ENCODE peak calls at places on chromosomes 2 and 18, in six cellular contexts. I is right lobe of liver, P is HAP-1, S is endodermal cell, A is K562, D is uterus. U is an unnamed sample.

GRCh38 chr2:140178224-140178623 is 1398.0 kb upstream of the NXPH2 start:
- DNase-seq in I (no peak), A (no peak), S (no peak), P (no peak), D (no peak), U (no peak)

GRCh38 chr2:26607698-26608097 is 33.5 kb downstream of the CIB4 start:
- DNase-seq in S (no peak), I (no peak), P (no peak), D (no peak), A (no peak), U (no peak)

GRCh38 chr18:75635096-75635495 is 207.6 kb upstream of the SMIM21 start:
- DNase-seq in S (no peak), A (no peak), D (no peak), I (no peak), P (no peak), U (no peak)

GRCh38 chr2:158726906-158727592 is 68.1 kb upstream of the DAPL1 start:
- DNase-seq in I (no peak), A (no peak), S (peak), P (no peak), D (no peak), U (peak)

GRCh38 chr2:168632733-168633132 is 169.7 kb upstream of the NOSTRIN start:
- DNase-seq in S (no peak), I (no peak), P (no peak), D (peak), A (peak), U (no peak)

GRCh38 chr2:102806250-102806837 is 44.5 kb downstream of the TMEM182 start:
- DNase-seq in D (peak), P (peak), I (peak), S (peak), A (peak), U (peak)

GRCh38 chr2:80365762-80366161 is 61.2 kb upstream of the LRRTM1 start:
- DNase-seq in P (no peak), D (no peak), S (no peak), A (no peak), I (no peak), U (no peak)

GRCh38 chr2:158973111-158973510 is 4.7 kb downstream of the TANC1 start:
- DNase-seq in A (no peak), P (no peak), I (no peak), D (no peak), S (no peak), U (no peak)

GRCh38 chr2:221999702-222000101 is 299.1 kb downstream of the PAX3 start:
- DNase-seq in P (no peak), I (no peak), D (no peak), S (no peak), A (no peak), U (no peak)

GRCh38 chr2:188813846-188814245 is 160.3 kb upstream of the COL3A1 start:
- DNase-seq in I (no peak), S (no peak), D (no peak), P (no peak), A (no peak), U (no peak)

GRCh38 chr2:214069254-214069653 is 341.6 kb upstream of the VWC2L start:
- DNase-seq in D (no peak), P (no peak), I (no peak), A (peak), S (no peak), U (peak)

GRCh38 chr2:226526731-226527130 is 272.9 kb downstream of the IRS1 start:
- DNase-seq in S (no peak), P (no peak), A (no peak), I (no peak), D (no peak), U (no peak)

GRCh38 chr2:121471571-121472464 is 58.9 kb upstream of the RNU4ATAC start:
- DNase-seq in I (no peak), D (no peak), P (peak), S (no peak), A (no peak), U (no peak)

GRCh38 chr18:35063875-35064274 is 22.7 kb downstream of the MAPRE2 start:
- DNase-seq in P (no peak), D (no peak), A (no peak), S (no peak), I (no peak), U (no peak)

GRCh38 chr2:696999-697627 is 19.9 kb upstream of the TMEM18 start:
- DNase-seq in S (peak), I (no peak), P (no peak), A (no peak), D (no peak), U (peak)

GRCh38 chr2:25389161-25389560 is 47.4 kb upstream of the DNMT3A start:
- DNase-seq in D (no peak), A (no peak), I (no peak), S (no peak), P (no peak), U (no peak)

GRCh38 chr18:74249181-74249968 is 42.4 kb downstream of the CYB5A start:
- DNase-seq in A (peak), D (no peak), I (peak), P (no peak), S (no peak), U (no peak)

GRCh38 chr2:235234711-235235110 is 259.1 kb upstream of the AGAP1 start:
- DNase-seq in S (no peak), I (no peak), A (no peak), P (no peak), D (no peak), U (no peak)

GRCh38 chr2:229434131-229434530 is 163.0 kb upstream of the PID1 start:
- DNase-seq in I (no peak), P (no peak), A (no peak), D (no peak), S (no peak), U (no peak)

GRCh38 chr2:213175673-213176247 is 24.3 kb upstream of the IKZF2 start:
- DNase-seq in D (no peak), S (no peak), P (peak), A (no peak), I (no peak), U (no peak)

GRCh38 chr18:47420130-47420529 is 168.7 kb upstream of the SKOR2 start:
- DNase-seq in P (no peak), S (no peak), D (no peak), A (no peak), I (no peak), U (no peak)

GRCh38 chr2:191298306-191298705 is 53.1 kb downstream of the MYO1B start:
- DNase-seq in A (no peak), D (no peak), S (no peak), I (no peak), P (no peak), U (no peak)

GRCh38 chr2:10036095-10036879 is 7.1 kb upstream of the KLF11 start:
- DNase-seq in D (peak), A (no peak), I (peak), P (no peak), S (peak), U (no peak)

GRCh38 chr2:46412010-46412409 is 67.4 kb upstream of the TMEM247 start:
- DNase-seq in D (no peak), S (no peak), A (no peak), I (no peak), P (no peak), U (no peak)

GRCh38 chr2:219856602-219857001 is 229.2 kb downstream of the SLC4A3 start:
- DNase-seq in I (no peak), S (no peak), A (no peak), P (no peak), D (no peak), U (no peak)

GRCh38 chr2:230690439-230690838 is 22.2 kb upstream of the CAB39 start:
- DNase-seq in D (peak), A (no peak), S (no peak), P (no peak), I (no peak), U (no peak)

GRCh38 chr2:47534179-47534919 is 131.4 kb downstream of the MSH2 start:
- DNase-seq in S (peak), P (no peak), D (peak), A (peak), I (no peak), U (no peak)

GRCh38 chr2:224909885-224910517 is 132.3 kb downstream of the DOCK10 start:
- DNase-seq in D (peak), P (no peak), A (no peak), S (no peak), I (peak), U (no peak)

GRCh38 chr2:72138011-72138881 is 9.4 kb downstream of the CYP26B1 start:
- DNase-seq in S (peak), D (peak), P (no peak), I (peak), A (no peak), U (peak)

GRCh38 chr2:40746150-40746549 is 294.3 kb upstream of the SLC8A1 start:
- DNase-seq in D (no peak), P (no peak), I (no peak), S (no peak), A (no peak), U (peak)

GRCh38 chr2:99468155-99468554 is 21.7 kb downstream of the REV1 start:
- DNase-seq in D (no peak), P (no peak), A (no peak), S (no peak), I (no peak), U (no peak)

GRCh38 chr18:50356036-50356945 is 18.6 kb upstream of the SKA1 start:
- DNase-seq in D (no peak), A (peak), I (no peak), P (no peak), S (peak), U (no peak)

GRCh38 chr2:49903471-49903870 is 749.2 kb upstream of the FSHR start:
- DNase-seq in I (no peak), A (no peak), D (no peak), P (no peak), S (no peak), U (no peak)

GRCh38 chr2:74985983-74986382 is 27.5 kb downstream of the POLE4 start:
- DNase-seq in D (no peak), A (no peak), I (no peak), S (no peak), P (no peak), U (no peak)

GRCh38 chr2:27281855-27282559 is at the start of gene TRIM54:
- DNase-seq in P (peak), D (no peak), S (peak), A (no peak), I (no peak), U (no peak)

GRCh38 chr2:46493241-46493970 is 14.0 kb downstream of the TMEM247 start:
- DNase-seq in S (no peak), I (no peak), D (no peak), P (no peak), A (no peak), U (no peak)

GRCh38 chr2:231557571-231558217 is 27.4 kb upstream of the NMUR1 start:
- DNase-seq in A (peak), I (peak), D (peak), S (peak), P (peak), U (peak)

GRCh38 chr2:66440011-66440542 is 5.2 kb downstream of the MEIS1 start:
- DNase-seq in A (no peak), P (peak), D (no peak), S (peak), I (no peak), U (no peak)

GRCh38 chr18:37721544-37722302 is 156.1 kb upstream of the CELF4 start:
- DNase-seq in I (no peak), S (no peak), D (no peak), A (no peak), P (no peak), U (no peak)
- H3K4me3 ChIP-seq in I (no peak), S (no peak), D (no peak), A (no peak), P (no peak), U (no peak)

GRCh38 chr2:37911296-37911888 is 13.7 kb upstream of the RMDN2 start:
- DNase-seq in I (no peak), A (no peak), D (no peak), S (no peak), P (no peak), U (no peak)
- H3K4me3 ChIP-seq in I (no peak), A (no peak), D (no peak), S (no peak), P (no peak), U (no peak)

DNA sequence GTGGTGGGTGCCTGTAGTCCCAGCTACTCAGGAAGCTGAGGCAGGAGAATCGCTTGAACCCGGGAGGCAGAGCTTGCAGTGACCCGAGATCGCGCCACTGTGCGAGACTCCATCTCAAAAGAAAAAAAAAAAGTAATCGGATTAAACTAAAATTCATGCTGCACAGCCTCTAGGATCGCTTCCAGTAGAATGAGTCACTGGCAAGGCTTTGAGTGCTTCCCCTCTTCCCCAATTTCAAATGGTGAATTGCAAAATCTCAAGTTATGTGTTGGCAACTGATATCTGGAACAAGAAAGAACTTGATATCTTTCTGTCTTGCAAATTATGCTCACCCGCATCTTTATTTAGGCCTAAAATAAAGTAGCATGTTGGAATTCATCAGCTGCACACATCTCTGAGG is 12.6 kb downstream of the TTC39C start:
- DNase-seq in I (no peak), D (peak), S (no peak), P (no peak), A (no peak), U (no peak)
- H3K4me3 ChIP-seq in I (no peak), D (no peak), S (no peak), P (no peak), A (no peak), U (no peak)

GRCh38 chr2:70127920-70128444 is 40.7 kb downstream of the PCBP1 start:
- DNase-seq in D (no peak), S (no peak), I (no peak), P (no peak), A (peak), U (no peak)

GRCh38 chr2:70133521-70134348 is 46.5 kb downstream of the PCBP1 start:
- DNase-seq in S (no peak), I (no peak), D (no peak), A (peak), P (no peak), U (no peak)

GRCh38 chr2:70132244-70133126 is 45.2 kb downstream of the PCBP1 start:
- DNase-seq in P (peak), I (no peak), S (peak), A (peak), D (no peak), U (peak)

GRCh38 chr2:70133127-70133452 is 45.8 kb downstream of the PCBP1 start:
- DNase-seq in D (no peak), A (no peak), I (no peak), P (no peak), S (no peak), U (no peak)
- H3K4me3 ChIP-seq in D (no peak), A (no peak), I (peak), P (no peak), S (no peak), U (no peak)

GRCh38 chr18:44564922-44565321 is 115.8 kb upstream of the SETBP1 start:
- DNase-seq in I (no peak), D (no peak), A (no peak), P (no peak), S (peak), U (no peak)
- H3K4me3 ChIP-seq in I (no peak), D (no peak), A (no peak), P (no peak), S (no peak), U (no peak)

GRCh38 chr2:240578110-240578450 is 8.5 kb upstream of the CAPN10 start:
- DNase-seq in D (no peak), P (no peak), I (no peak), A (no peak), S (no peak), U (no peak)

GRCh38 chr2:240581811-240582210 is 4.7 kb upstream of the CAPN10 start:
- DNase-seq in P (no peak), A (no peak), S (no peak), D (no peak), I (no peak), U (no peak)

GRCh38 chr2:240578488-240578887 is 8.0 kb upstream of the CAPN10 start:
- DNase-seq in I (no peak), S (no peak), P (no peak), A (no peak), D (no peak), U (no peak)

GRCh38 chr2:240579071-240579762 is 7.3 kb upstream of the CAPN10 start:
- DNase-seq in S (no peak), A (peak), P (no peak), D (no peak), I (no peak), U (no peak)

GRCh38 chr2:240579771-240580614 is 6.5 kb upstream of the CAPN10 start:
- DNase-seq in I (peak), D (peak), P (no peak), S (peak), A (peak), U (peak)
- H3K4me3 ChIP-seq in I (no peak), D (no peak), P (no peak), S (no peak), A (no peak), U (no peak)